ENCODE peak calls at places on chromosomes 13 and 19, in four cellular contexts. T is fibroblast of mammary gland, U is uterus, R is GM13976. Q is an unnamed sample.

GRCh38 chr19:17720487-17720839 is 1.2 kb downstream of the MAP1S start:
- DNase-seq in T (no peak), U (no peak), R (no peak), Q (no peak)

GRCh38 chr13:86464193-86464592 is 665.0 kb upstream of the SLITRK6 start:
- DNase-seq in T (no peak), U (no peak), R (no peak), Q (no peak)

GRCh38 chr13:107121793-107122192 is 553.9 kb upstream of the ARGLU1 start:
- DNase-seq in T (no peak), U (no peak), R (no peak), Q (no peak)

GRCh38 chr19:2648528-2648937 is 54.0 kb downstream of the GNG7 start:
- DNase-seq in T (peak), U (peak), R (peak), Q (peak)

GRCh38 chr19:23318143-23318542 is 67.9 kb upstream of the ZNF724 start:
- DNase-seq in T (peak), U (no peak), R (no peak), Q (no peak)

GRCh38 chr13:51953347-51953746 is 57.9 kb downstream of the ATP7B start:
- DNase-seq in T (no peak), U (no peak), R (no peak), Q (no peak)

GRCh38 chr13:99396446-99396845 is 89.2 kb upstream of the GPR183 start:
- DNase-seq in T (no peak), U (no peak), R (no peak), Q (no peak)

GRCh38 chr19:45340899-45341453 is 426 bp downstream of the KLC3 start:
- DNase-seq in T (peak), U (no peak), R (no peak), Q (no peak)

GRCh38 chr13:29849071-29849541 is 1.3 kb downstream of the UBL3 start:
- DNase-seq in T (peak), U (no peak), R (peak), Q (peak)

GRCh38 chr13:30135868-30136267 is 171.5 kb downstream of the KATNAL1 start:
- DNase-seq in T (no peak), U (no peak), R (no peak), Q (no peak)

GRCh38 chr13:51770681-51771417 is 33.1 kb downstream of the DHRS12 start:
- DNase-seq in T (no peak), U (no peak), R (no peak), Q (no peak)

GRCh38 chr13:73220966-73221720 is 162.3 kb downstream of the KLF5 start:
- DNase-seq in T (no peak), U (no peak), R (no peak), Q (no peak)

GRCh38 chr13:26342898-26343297 is 89.0 kb downstream of the CDK8 start:
- DNase-seq in T (no peak), U (no peak), R (no peak), Q (no peak)

GRCh38 chr19:14114854-14115253 is 2.7 kb downstream of the PRKACA start:
- DNase-seq in T (peak), U (no peak), R (peak), Q (peak)

GRCh38 chr19:47414469-47414868 is 4.9 kb downstream of the MEIS3 start:
- DNase-seq in T (no peak), U (no peak), R (no peak), Q (no peak)

GRCh38 chr13:23799945-23800344 is 89.3 kb downstream of the MIPEP start:
- DNase-seq in T (peak), U (no peak), R (peak), Q (peak)

GRCh38 chr13:24228852-24229458 is 68.4 kb downstream of the SPATA13 start:
- DNase-seq in T (peak), U (no peak), R (peak), Q (peak)

GRCh38 chr13:20654156-20654555 is 49.3 kb upstream of the IL17D start:
- DNase-seq in T (peak), U (no peak), R (no peak), Q (no peak)

GRCh38 chr13:72960114-72960513 is 98.7 kb upstream of the KLF5 start:
- DNase-seq in T (no peak), U (no peak), R (no peak), Q (no peak)

GRCh38 chr19:46924874-46925547 is 64.2 kb downstream of the ARHGAP35 start:
- DNase-seq in T (no peak), U (peak), R (peak), Q (peak)

GRCh38 chr19:43690444-43690843 is 20.5 kb upstream of the PLAUR start:
- DNase-seq in T (no peak), U (no peak), R (no peak), Q (no peak)

GRCh38 chr13:101618440-101619187 is 166.1 kb downstream of the ITGBL1 start:
- DNase-seq in T (no peak), U (no peak), R (no peak), Q (no peak)

GRCh38 chr19:4986056-4986455 is 17.1 kb downstream of the KDM4B start:
- DNase-seq in T (no peak), U (no peak), R (no peak), Q (no peak)

GRCh38 chr13:59680429-59681024 is 483.2 kb downstream of the DIAPH3 start:
- DNase-seq in T (peak), U (no peak), R (peak), Q (peak)

GRCh38 chr13:113763254-113763653 is 4.2 kb downstream of the TMEM255B start:
- DNase-seq in T (no peak), U (no peak), R (no peak), Q (no peak)

GRCh38 chr19:16386619-16387240 is 62.1 kb downstream of the KLF2 start:
- DNase-seq in T (peak), U (no peak), R (peak), Q (peak)

GRCh38 chr19:3503036-3503572 is 2.6 kb upstream of the DOHH start:
- DNase-seq in T (peak), U (no peak), R (no peak), Q (no peak)

GRCh38 chr19:49393871-49394270 is 5.8 kb downstream of the KASH5 start:
- DNase-seq in T (no peak), U (no peak), R (no peak), Q (no peak)

GRCh38 chr13:113049521-113049941 is 56.1 kb upstream of the F7 start:
- DNase-seq in T (no peak), U (no peak), R (no peak), Q (no peak)

GRCh38 chr13:67299072-67299635 is 69.0 kb upstream of the PCDH9 start:
- DNase-seq in T (peak), U (no peak), R (no peak), Q (no peak)

GRCh38 chr13:63081400-63082014 is 1665.9 kb upstream of the PCDH20 start:
- DNase-seq in T (no peak), U (no peak), R (no peak), Q (no peak)

GRCh38 chr19:48606463-48607358 is at the start of gene SPACA4:
- DNase-seq in T (no peak), U (no peak), R (no peak), Q (no peak)

GRCh38 chr13:95564948-95565347 is 12.4 kb downstream of the CLDN10 start:
- DNase-seq in T (peak), U (no peak), R (no peak), Q (no peak)

GRCh38 chr13:76711515-76712182 is 174.6 kb downstream of the KCTD12 start:
- DNase-seq in T (peak), U (peak), R (no peak), Q (no peak)

GRCh38 chr19:35673121-35673804 is 6.9 kb downstream of the UPK1A start:
- DNase-seq in T (peak), U (no peak), R (peak), Q (peak)

GRCh38 chr19:49855676-49856573 is 5.0 kb downstream of the PTOV1 start:
- DNase-seq in T (no peak), U (no peak), R (no peak), Q (no peak)

GRCh38 chr19:18848860-18849661 is 17.3 kb downstream of the UPF1 start:
- DNase-seq in T (peak), U (peak), R (peak), Q (no peak)

GRCh38 chr19:18846862-18847515 is 15.2 kb downstream of the UPF1 start:
- DNase-seq in T (peak), U (peak), R (peak), Q (peak)

GRCh38 chr19:18845961-18846360 is 14.2 kb downstream of the UPF1 start:
- DNase-seq in T (no peak), U (no peak), R (no peak), Q (no peak)

GRCh38 chr19:18849838-18850400 is 18.2 kb downstream of the UPF1 start:
- DNase-seq in T (peak), U (no peak), R (no peak), Q (no peak)

GRCh38 chr19:18847516-18848463 is 16.0 kb downstream of the UPF1 start:
- DNase-seq in T (peak), U (peak), R (no peak), Q (no peak)
- TF ChIP-seq CTCF in T (no peak), U (no peak), R (no peak), Q (no peak)

GRCh38 chr19:11284535-11284934 is 11.4 kb upstream of the TSPAN16 start:
- DNase-seq in T (no peak), U (no peak), R (no peak), Q (no peak)

GRCh38 chr19:11281336-11282049 is 14.5 kb upstream of the TSPAN16 start:
- DNase-seq in T (no peak), U (no peak), R (no peak), Q (no peak)

GRCh38 chr19:11291415-11291814 is 4.5 kb upstream of the TSPAN16 start:
- DNase-seq in T (no peak), U (no peak), R (no peak), Q (no peak)

GRCh38 chr19:11288349-11288748 is 7.6 kb upstream of the TSPAN16 start:
- DNase-seq in T (peak), U (no peak), R (peak), Q (no peak)

GRCh38 chr19:11286312-11286974 is 9.5 kb upstream of the TSPAN16 start:
- DNase-seq in T (peak), U (no peak), R (peak), Q (no peak)
- TF ChIP-seq CTCF in T (peak), U (peak), R (no peak), Q (no peak)

DNA sequence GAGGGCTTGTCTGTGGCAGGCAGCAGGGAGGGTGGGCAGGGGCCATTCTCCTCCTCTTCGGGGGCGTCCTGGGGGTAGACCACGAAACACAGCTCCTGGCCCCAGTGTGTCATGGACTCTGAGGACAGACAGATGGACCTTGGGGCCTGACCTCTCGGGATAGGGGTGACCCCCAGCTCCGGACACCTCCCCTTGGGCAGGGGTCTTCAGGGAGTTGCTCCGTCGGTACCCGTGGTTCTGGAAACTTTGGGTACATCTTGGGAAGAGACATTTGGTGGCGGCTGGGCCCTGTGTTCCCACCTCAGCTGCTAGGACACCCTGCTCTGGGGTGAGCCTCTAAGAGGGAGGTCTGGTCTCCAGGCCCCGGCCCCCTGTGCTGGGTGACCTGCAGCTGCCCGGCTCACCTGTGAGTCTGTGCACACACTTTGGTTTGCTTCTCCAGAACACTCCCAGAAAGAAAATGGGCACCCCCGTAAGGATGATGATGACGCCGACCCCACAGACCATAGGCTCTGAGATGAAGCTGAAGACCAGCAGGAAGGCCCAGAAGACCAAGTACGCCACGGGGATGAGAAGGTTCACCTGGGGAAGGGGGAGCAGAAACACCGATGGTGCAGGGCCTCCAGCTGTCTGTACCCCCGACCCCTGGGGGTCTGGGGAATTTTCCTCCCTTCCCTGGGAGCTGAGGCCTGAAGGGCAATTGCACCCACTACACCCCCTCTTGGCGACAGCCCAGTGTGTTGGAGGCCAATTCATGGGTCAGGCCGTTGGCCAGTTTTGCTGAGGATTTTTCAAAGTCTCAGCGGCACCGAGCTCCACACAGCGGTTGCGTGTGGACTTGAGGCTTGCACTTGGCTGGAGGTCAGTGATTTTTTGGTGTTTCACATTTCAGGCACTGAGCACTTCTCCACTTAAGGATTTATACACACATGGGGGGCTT is 15.0 kb downstream of the LRP3 start:
- DNase-seq in T (peak), U (no peak), R (no peak), Q (no peak)
- TF ChIP-seq CTCF in T (peak), U (no peak), R (no peak), Q (no peak)

GRCh38 chr19:40810160-40810559 is 11.2 kb downstream of the EGLN2 start:
- DNase-seq in T (no peak), U (peak), R (no peak), Q (no peak)

GRCh38 chr19:40809358-40810086 is 10.5 kb downstream of the EGLN2 start:
- DNase-seq in T (no peak), U (peak), R (no peak), Q (no peak)

GRCh38 chr19:40808497-40808896 is 9.5 kb downstream of the EGLN2 start:
- DNase-seq in T (no peak), U (no peak), R (no peak), Q (no peak)

GRCh38 chr19:40813182-40813581 is 14.2 kb downstream of the EGLN2 start:
- DNase-seq in T (no peak), U (peak), R (no peak), Q (no peak)

DNA sequence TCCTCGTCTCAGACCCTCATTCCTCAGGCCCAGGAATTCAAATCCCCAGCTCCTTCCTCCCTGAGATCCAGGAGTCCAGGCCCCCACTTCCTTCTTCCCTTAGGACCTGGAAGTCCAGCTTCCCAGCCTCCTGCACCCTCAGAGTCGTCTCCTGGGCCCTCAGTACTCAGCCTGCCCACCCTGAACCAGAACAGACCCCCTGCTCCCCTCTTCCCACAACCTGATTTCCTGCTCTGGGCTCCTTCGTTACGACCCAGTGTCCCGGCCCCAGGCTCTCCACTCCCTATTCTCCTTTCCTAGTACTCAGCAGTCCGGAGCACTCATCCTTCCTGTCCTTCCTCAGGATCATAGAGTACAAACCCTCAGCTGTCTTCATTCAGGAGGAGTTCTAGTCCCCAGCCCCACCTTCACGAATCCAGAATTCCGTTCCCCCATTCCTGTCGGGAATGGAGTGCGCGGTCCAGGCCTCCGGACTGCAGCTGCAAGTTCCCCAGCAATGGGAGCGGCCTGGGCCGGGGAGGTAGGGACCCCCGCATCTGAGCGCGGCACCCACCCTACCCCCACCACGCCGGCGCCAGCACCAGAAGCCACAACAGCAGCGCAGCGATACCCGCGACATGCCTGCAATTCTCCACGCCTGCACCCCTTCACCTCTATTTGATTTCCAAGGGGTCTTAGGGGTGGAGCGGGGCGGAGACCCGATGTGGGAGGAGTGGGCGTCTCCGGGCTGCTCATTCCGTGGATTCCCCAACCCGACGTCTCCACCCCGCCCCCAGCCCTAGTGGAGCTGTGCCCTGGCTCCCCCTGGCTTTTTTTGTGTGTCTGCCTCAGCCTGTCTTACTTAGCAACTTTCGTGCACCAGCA is 12.7 kb downstream of the EGLN2 start:
- DNase-seq in T (no peak), U (peak), R (no peak), Q (no peak)
- TF ChIP-seq CTCF in T (no peak), U (no peak), R (peak), Q (no peak)

GRCh38 chr13:111475488-111475887 is 155.0 kb downstream of the TEX29 start:
- DNase-seq in T (no peak), U (no peak), R (no peak), Q (no peak)
- TF ChIP-seq CTCF in T (no peak), U (no peak), R (no peak), Q (no peak)

GRCh38 chr13:111249637-111250360 is 70.6 kb upstream of the TEX29 start:
- DNase-seq in T (no peak), U (no peak), R (no peak), Q (no peak)
- TF ChIP-seq CTCF in T (no peak), U (no peak), R (no peak), Q (no peak)

GRCh38 chr19:1218751-1219567 is 13.4 kb downstream of the STK11 start:
- DNase-seq in T (no peak), U (no peak), R (no peak), Q (no peak)

GRCh38 chr19:1221141-1221903 is 15.7 kb downstream of the STK11 start:
- DNase-seq in T (peak), U (peak), R (no peak), Q (no peak)

GRCh38 chr19:1219786-1220451 is 14.3 kb downstream of the STK11 start:
- DNase-seq in T (no peak), U (no peak), R (no peak), Q (no peak)

GRCh38 chr19:1221904-1222255 is 15.9 kb downstream of the CBARP start:
- DNase-seq in T (no peak), U (no peak), R (no peak), Q (no peak)

GRCh38 chr19:1220452-1221037 is 15.0 kb downstream of the STK11 start:
- DNase-seq in T (no peak), U (no peak), R (no peak), Q (no peak)
- TF ChIP-seq CTCF in T (peak), U (no peak), R (no peak), Q (no peak)